ENCODE peak calls at places on chromosome 12, in five cellular contexts. S is ovary, O is endodermal cell, L is choroid plexus epithelial cell, I is B cell. V is an unnamed sample.
A peak's percentile ranks its signal among the peaks of the same experiment; 100 is the strongest.

GRCh38 chr12:13194462-13195110 is 1.9 kb upstream of the EMP1 start:
- DNase-seq in S (no peak), O (no peak), L (peak; percentile 52), I (no peak), V (no peak)

GRCh38 chr12:132711169-132711843 is 664 bp downstream of the PGAM5 start:
- DNase-seq in S (no peak), O (no peak), L (peak; percentile 33), I (peak; percentile 28), V (no peak)

GRCh38 chr12:9702239-9702638 is 30.7 kb downstream of the CLECL1 start:
- DNase-seq in S (no peak), O (no peak), L (no peak), I (no peak), V (no peak)

GRCh38 chr12:104456417-104456949 is at the start of gene CHST11:
- DNase-seq in S (peak; percentile 73), O (peak; percentile 98), L (peak; percentile 91), I (peak; percentile 72), V (peak; percentile 56)

GRCh38 chr12:113030875-113031525 is 25.5 kb upstream of the DTX1 start:
- DNase-seq in S (no peak), O (peak; percentile 89), L (peak; percentile 83), I (no peak), V (no peak)

GRCh38 chr12:75526655-75527511 is 15.5 kb upstream of the KRR1 start:
- DNase-seq in S (no peak), O (peak; percentile 81), L (peak; percentile 81), I (no peak), V (no peak)

GRCh38 chr12:127373572-127373971 is 893.4 kb upstream of the TMEM132C start:
- DNase-seq in S (no peak), O (peak; percentile 25), L (no peak), I (no peak), V (no peak)

GRCh38 chr12:102351326-102351725 is 129.0 kb downstream of the IGF1 start:
- DNase-seq in S (no peak), O (no peak), L (no peak), I (no peak), V (no peak)

GRCh38 chr12:68609955-68610434 is 704 bp upstream of the RAP1B start:
- DNase-seq in S (peak; percentile 30), O (no peak), L (peak; percentile 58), I (no peak), V (no peak)

GRCh38 chr12:5012337-5012736 is 31.3 kb upstream of the KCNA5 start:
- DNase-seq in S (no peak), O (no peak), L (no peak), I (no peak), V (no peak)

DNA sequence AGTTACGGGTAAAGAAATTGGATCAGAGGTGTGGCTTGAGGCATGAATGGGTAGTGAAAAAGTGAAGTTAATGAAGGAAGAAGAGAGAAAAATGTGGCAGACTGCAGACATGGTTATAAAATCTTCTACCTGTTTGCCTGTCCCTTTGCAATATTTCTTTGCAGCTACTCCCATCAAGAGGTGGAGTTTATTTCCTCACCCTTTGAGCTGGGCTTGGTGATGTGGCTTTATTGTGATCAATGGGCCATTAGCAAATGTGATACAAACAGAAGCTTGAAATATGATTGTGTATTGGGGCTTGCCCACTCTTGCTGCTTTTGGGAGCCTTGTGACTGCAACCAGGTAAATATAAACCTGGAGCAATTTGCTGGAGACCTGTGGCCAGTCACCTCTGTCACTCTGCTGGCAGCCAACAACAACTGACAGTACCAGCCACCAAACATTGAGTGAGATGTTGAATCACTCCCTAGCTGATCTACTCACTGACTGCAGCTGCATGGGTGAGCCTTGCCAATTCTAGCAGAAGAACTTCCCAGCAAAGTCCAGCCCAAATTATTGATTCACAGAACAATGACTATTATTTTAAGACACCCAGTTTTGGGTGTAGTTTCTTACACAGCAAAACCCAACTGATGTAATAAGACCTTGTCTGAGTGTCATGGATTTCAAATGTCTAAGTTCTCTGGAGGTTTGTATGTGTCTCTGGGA is 151.0 kb upstream of the ATP2B1 start:
- DNase-seq in S (no peak), O (no peak), L (no peak), I (no peak), V (no peak)
- TF ChIP-seq CTCF in S (no peak), O (no peak), L (no peak), I (no peak), V (no peak)

GRCh38 chr12:80894179-80894578 is 43.6 kb downstream of the LIN7A start:
- DNase-seq in S (no peak), O (no peak), L (no peak), I (no peak), V (no peak)

GRCh38 chr12:80895240-80895639 is 42.5 kb downstream of the LIN7A start:
- DNase-seq in S (no peak), O (no peak), L (no peak), I (no peak), V (no peak)

GRCh38 chr12:80892597-80893445 is 44.9 kb downstream of the LIN7A start:
- DNase-seq in S (no peak), O (peak; percentile 59), L (no peak), I (no peak), V (no peak)
- TF ChIP-seq CTCF in S (no peak), O (no peak), L (no peak), I (no peak), V (no peak)

GRCh38 chr12:2183556-2184541 is 131.1 kb downstream of the CACNA1C start:
- DNase-seq in S (no peak), O (peak; percentile 80), L (peak; percentile 81), I (no peak), V (no peak)
- TF ChIP-seq CTCF in S (no peak), O (peak; percentile 70), L (peak; percentile 65), I (no peak), V (no peak)

GRCh38 chr12:31216479-31216878 is 109.5 kb downstream of the SINHCAF start:
- DNase-seq in S (no peak), O (no peak), L (no peak), I (no peak), V (no peak)

GRCh38 chr12:31218203-31219025 is 107.5 kb downstream of the SINHCAF start:
- DNase-seq in S (no peak), O (peak; percentile 76), L (no peak), I (no peak), V (no peak)

GRCh38 chr12:31217356-31218130 is 108.4 kb downstream of the SINHCAF start:
- DNase-seq in S (no peak), O (peak; percentile 76), L (no peak), I (no peak), V (no peak)

GRCh38 chr12:31214626-31215520 is 111.1 kb downstream of the SINHCAF start:
- DNase-seq in S (no peak), O (no peak), L (no peak), I (no peak), V (no peak)

DNA sequence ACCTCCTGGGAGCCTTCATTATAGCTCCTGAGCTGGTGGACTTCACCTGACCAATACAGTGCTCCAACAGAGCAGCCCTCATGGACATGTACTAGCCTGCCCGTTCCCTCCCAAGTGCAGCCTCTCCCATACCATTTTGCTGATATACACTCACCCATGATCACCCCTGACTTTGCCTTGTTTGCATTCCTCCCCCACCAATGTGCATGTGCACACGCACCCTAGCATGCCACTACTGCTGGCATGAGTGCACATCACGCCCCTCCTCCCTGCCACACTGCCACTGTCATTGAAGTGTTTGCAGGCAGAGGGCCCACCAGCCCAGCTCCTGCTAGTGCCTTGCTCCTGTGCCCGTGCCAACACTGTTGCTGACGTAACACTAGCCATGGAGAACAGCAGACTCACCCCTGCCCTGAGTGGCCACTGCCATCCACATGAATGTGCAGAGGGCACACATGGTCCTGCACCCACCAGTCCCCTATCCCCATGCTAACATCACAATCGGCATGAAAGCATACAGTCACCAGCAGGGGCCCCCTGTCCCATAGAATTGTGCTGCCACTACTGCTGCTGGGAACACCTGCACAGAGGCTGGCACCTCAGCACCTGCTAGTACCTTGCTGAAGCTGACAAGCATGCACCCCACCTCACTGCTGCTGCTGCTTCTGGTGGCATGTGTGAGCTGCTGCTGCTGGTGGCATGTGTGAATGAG is 110.3 kb downstream of the SINHCAF start:
- DNase-seq in S (no peak), O (peak; percentile 57), L (no peak), I (no peak), V (no peak)
- TF ChIP-seq CTCF in S (no peak), O (peak; percentile 67), L (no peak), I (no peak), V (no peak)

GRCh38 chr12:6208140-6208539 is 7.9 kb downstream of the CD9 start:
- DNase-seq in S (no peak), O (no peak), L (no peak), I (no peak), V (no peak)
- TF ChIP-seq CTCF in S (no peak), O (no peak), L (no peak), I (no peak), V (no peak)

GRCh38 chr12:79936670-79937069 is 1.8 kb upstream of the PPP1R12A start:
- DNase-seq in S (no peak), O (no peak), L (no peak), I (no peak), V (no peak)
- TF ChIP-seq CTCF in S (no peak), O (no peak), L (no peak), I (no peak), V (no peak)

DNA sequence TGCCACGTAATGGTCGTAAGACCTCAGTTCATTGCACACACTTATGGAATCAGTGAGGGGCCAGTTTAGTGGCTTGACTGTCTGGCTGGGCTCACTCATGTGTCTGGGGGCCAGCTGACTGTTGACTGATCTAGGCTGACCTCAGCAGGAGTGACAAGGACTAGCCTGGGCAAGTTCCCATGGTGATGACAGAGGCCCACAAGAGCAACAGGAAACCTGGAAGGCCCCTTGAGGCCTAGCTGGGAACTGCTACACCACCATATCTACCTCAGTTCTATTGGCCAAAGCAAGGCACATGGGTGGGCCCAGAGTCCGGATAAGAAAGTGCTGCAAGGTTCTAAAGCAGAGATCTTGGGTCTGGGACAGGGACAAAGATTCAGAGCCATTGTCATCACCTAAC is 21.3 kb upstream of the RFLNA start:
- DNase-seq in S (no peak), O (peak; percentile 94), L (peak; percentile 47), I (no peak), V (no peak)
- TF ChIP-seq CTCF in S (no peak), O (peak; percentile 74), L (peak; percentile 47), I (no peak), V (no peak)